ENCODE peak calls at places on chromosome 5, in four cellular contexts. W is GM12878, T is K562, A is GM12891. X is an unnamed sample.

GRCh38 chr5:108634251-108634950 is 113.3 kb upstream of the FER start:
- DNase-seq in W (no peak), T (no peak), A (no peak), X (no peak)

GRCh38 chr5:40736103-40736875 is 19.5 kb downstream of the TTC33 start:
- DNase-seq in W (peak), T (peak), A (no peak), X (peak)

GRCh38 chr5:109105631-109106267 is 304.0 kb downstream of the PJA2 start:
- DNase-seq in W (no peak), T (no peak), A (no peak), X (no peak)

GRCh38 chr5:85967681-85968080 is 650.1 kb upstream of the COX7C start:
- DNase-seq in W (no peak), T (no peak), A (no peak), X (no peak)

GRCh38 chr5:177095088-177095669 is 8.5 kb downstream of the FGFR4 start:
- DNase-seq in W (no peak), T (no peak), A (no peak), X (no peak)

GRCh38 chr5:148290271-148291195 is 21.7 kb upstream of the SPINK7 start:
- DNase-seq in W (no peak), T (no peak), A (no peak), X (no peak)

GRCh38 chr5:72400950-72401349 is 80.8 kb downstream of the PTCD2 start:
- DNase-seq in W (no peak), T (no peak), A (no peak), X (no peak)

GRCh38 chr5:176788091-176788490 is 22.3 kb upstream of the UNC5A start:
- DNase-seq in W (no peak), T (no peak), A (no peak), X (no peak)

GRCh38 chr5:134139377-134139851 is 24.9 kb downstream of the TCF7 start:
- DNase-seq in W (no peak), T (no peak), A (no peak), X (no peak)

DNA sequence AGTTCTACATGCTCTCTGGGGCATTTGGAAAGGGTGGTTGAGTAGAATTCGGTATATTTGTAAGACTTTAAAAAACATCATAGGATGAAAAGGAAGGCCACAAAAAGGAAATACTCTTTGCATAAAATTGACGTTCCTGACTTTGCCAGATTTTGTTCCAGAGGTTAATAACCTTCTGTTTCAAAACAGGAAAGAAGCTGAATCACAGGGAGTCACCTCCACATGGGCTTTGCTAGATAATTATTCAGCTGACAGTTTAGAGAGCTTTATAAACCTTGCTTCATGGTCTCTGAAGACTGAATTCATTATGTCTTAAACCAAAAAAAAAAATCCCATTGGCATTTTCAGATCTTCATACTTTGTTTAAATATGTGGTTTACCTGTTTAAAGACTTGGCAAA is 203.7 kb downstream of the SEMA6A start:
- DNase-seq in W (no peak), T (no peak), A (no peak), X (no peak)
- TF ChIP-seq SPI1 in W (no peak), T (no peak), A (no peak), X (no peak)

GRCh38 chr5:14450055-14450524 is 131.5 kb upstream of the OTULINL start:
- DNase-seq in W (no peak), T (no peak), A (no peak), X (no peak)

GRCh38 chr5:14445581-14446290 is 135.9 kb upstream of the OTULINL start:
- DNase-seq in W (no peak), T (no peak), A (no peak), X (peak)

GRCh38 chr5:14447958-14448881 is 133.4 kb upstream of the OTULINL start:
- DNase-seq in W (peak), T (no peak), A (no peak), X (no peak)

GRCh38 chr5:14451866-14452265 is 129.7 kb upstream of the OTULINL start:
- DNase-seq in W (no peak), T (no peak), A (no peak), X (no peak)

DNA sequence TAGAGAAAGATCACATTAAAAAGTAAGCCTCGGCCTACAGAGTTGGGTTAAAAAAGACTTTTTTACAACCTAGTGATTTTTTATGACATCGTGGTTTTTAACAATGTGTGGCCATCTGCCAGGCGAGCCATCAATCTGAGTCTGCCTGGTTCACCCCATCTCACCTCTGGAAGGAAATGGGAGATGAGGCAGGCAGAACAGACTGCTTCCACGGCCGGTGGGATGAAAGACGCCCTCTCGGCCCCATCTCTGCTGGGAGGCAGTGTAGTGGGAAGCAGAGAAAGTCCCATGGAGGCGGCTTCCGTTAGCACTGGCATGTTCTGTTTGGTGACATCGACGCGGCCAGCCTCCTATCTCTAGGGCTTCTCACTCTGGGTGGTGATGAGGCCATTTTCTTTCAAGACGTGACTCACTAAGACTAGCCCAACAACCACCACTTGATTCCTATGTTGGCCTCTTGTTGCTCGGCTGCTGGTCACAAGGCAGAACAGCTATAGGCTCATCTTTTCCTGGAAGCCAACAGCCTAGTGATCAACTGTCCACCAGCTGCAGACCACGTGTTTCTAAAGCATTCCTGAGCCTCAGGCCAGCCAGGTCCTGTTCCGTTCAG is 132.4 kb upstream of the OTULINL start:
- DNase-seq in W (no peak), T (no peak), A (no peak), X (no peak)
- TF ChIP-seq SPI1 in W (no peak), T (no peak), A (no peak), X (no peak)

GRCh38 chr5:139262414-139263139 is 31.0 kb upstream of the MATR3 start:
- DNase-seq in W (peak), T (peak), A (peak), X (no peak)
- TF ChIP-seq SPI1 in W (no peak), T (no peak), A (peak), X (no peak)

GRCh38 chr5:122465086-122465485 is 153.0 kb downstream of the SNCAIP start:
- DNase-seq in W (no peak), T (no peak), A (no peak), X (no peak)

GRCh38 chr5:122458278-122458872 is 146.3 kb downstream of the SNCAIP start:
- DNase-seq in W (no peak), T (peak), A (peak), X (no peak)

GRCh38 chr5:122465994-122466393 is 154.0 kb downstream of the SNCAIP start:
- DNase-seq in W (no peak), T (no peak), A (no peak), X (no peak)

GRCh38 chr5:122464191-122464590 is 152.2 kb downstream of the SNCAIP start:
- DNase-seq in W (no peak), T (no peak), A (no peak), X (no peak)

DNA sequence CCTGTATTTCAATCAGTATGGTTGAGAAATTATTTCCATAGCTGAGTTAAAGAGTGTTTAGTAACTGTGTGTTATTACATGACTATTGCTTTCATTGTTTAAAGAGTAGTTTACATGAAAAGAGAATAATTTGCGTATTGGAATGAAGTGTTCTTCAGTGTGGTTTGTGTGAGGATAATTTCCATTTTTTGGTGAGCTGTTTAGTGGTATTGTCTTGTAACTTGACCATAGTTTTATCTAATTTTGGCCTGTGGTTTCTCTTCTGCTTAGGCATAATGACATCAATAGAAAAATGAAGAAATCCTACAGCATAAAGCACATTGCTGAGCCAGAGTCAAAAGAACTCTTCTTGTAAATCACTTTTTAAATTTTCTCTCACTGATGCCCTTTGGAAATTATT is 151.2 kb downstream of the SNCAIP start:
- DNase-seq in W (no peak), T (no peak), A (no peak), X (no peak)
- TF ChIP-seq SPI1 in W (no peak), T (no peak), A (no peak), X (no peak)

GRCh38 chr5:135569755-135570452 is 8.9 kb downstream of the CXCL14 start:
- DNase-seq in W (no peak), T (peak), A (no peak), X (no peak)
- TF ChIP-seq SPI1 in W (no peak), T (no peak), A (no peak), X (no peak)

GRCh38 chr5:95808686-95809413 is 13.7 kb downstream of the GLRX start:
- DNase-seq in W (peak), T (no peak), A (peak), X (peak)
- TF ChIP-seq SPI1 in W (peak), T (no peak), A (peak), X (peak)